ENCODE peak calls at places on chromosomes 1 and 21, in eight cellular contexts. R is PC-3, Q is endothelial cell of umbilical vein, V is fibroblast of lung, A is HCT116, F is H1, O is neuronal stem cell, U is mammary epithelial cell. J is an unnamed sample.

GRCh38 chr1:61980561-61980960 is 214.1 kb upstream of the L1TD1 start:
- DNase-seq in R (no peak), Q (no peak), V (peak; percentile 34), A (no peak), F (no peak), O (no peak), U (peak; percentile 27), J (peak; percentile 42)

GRCh38 chr1:54459714-54460113 is 53.5 kb upstream of the SSBP3 start:
- DNase-seq in R (no peak), Q (no peak), V (no peak), A (no peak), F (no peak), O (no peak), U (no peak), J (no peak)

GRCh38 chr21:17803536-17803935 is 15.6 kb downstream of the C21orf91 start:
- DNase-seq in R (no peak), Q (no peak), V (no peak), A (no peak), F (no peak), O (no peak), U (no peak), J (no peak)

GRCh38 chr21:44965251-44966022 is 25.6 kb downstream of the SLX9 start:
- DNase-seq in R (no peak), Q (no peak), V (peak; percentile 30), A (no peak), F (no peak), O (no peak), U (no peak), J (no peak)

GRCh38 chr21:22575165-22575584 is 1577.0 kb downstream of the NCAM2 start:
- DNase-seq in R (peak; percentile 47), Q (peak; percentile 93), V (no peak), A (no peak), F (peak; percentile 36), O (peak; percentile 62), U (no peak), J (peak; percentile 71)

GRCh38 chr1:93679546-93679945 is 2.1 kb downstream of the BCAR3 start:
- DNase-seq in R (peak; percentile 43), Q (no peak), V (peak; percentile 41), A (no peak), F (no peak), O (no peak), U (no peak), J (no peak)

GRCh38 chr1:112589766-112590165 is 29.2 kb downstream of the ST7L start:
- DNase-seq in R (no peak), Q (no peak), V (no peak), A (no peak), F (no peak), O (no peak), U (no peak), J (no peak)

GRCh38 chr1:6239950-6240768 is 3.8 kb upstream of the HES3 start:
- DNase-seq in R (no peak), Q (no peak), V (peak; percentile 41), A (no peak), F (no peak), O (no peak), U (no peak), J (peak; percentile 92)

GRCh38 chr1:18452550-18452949 is 28.2 kb upstream of the KLHDC7A start:
- DNase-seq in R (no peak), Q (no peak), V (no peak), A (peak; percentile 51), F (no peak), O (peak; percentile 17), U (no peak), J (peak; percentile 45)

GRCh38 chr1:53286950-53287349 is 40.9 kb downstream of the LRP8 start:
- DNase-seq in R (no peak), Q (no peak), V (no peak), A (no peak), F (no peak), O (peak; percentile 27), U (no peak), J (peak; percentile 72)

GRCh38 chr1:81126989-81127571 is 673.7 kb upstream of the ADGRL2 start:
- DNase-seq in R (no peak), Q (no peak), V (no peak), A (no peak), F (no peak), O (no peak), U (no peak), J (no peak)

GRCh38 chr1:16248007-16248436 is 11.0 kb upstream of the CPLANE2 start:
- DNase-seq in R (no peak), Q (no peak), V (no peak), A (no peak), F (no peak), O (no peak), U (no peak), J (no peak)

GRCh38 chr21:42013338-42013737 is 3.2 kb upstream of the ZBTB21 start:
- DNase-seq in R (no peak), Q (no peak), V (no peak), A (no peak), F (no peak), O (no peak), U (no peak), J (no peak)

DNA sequence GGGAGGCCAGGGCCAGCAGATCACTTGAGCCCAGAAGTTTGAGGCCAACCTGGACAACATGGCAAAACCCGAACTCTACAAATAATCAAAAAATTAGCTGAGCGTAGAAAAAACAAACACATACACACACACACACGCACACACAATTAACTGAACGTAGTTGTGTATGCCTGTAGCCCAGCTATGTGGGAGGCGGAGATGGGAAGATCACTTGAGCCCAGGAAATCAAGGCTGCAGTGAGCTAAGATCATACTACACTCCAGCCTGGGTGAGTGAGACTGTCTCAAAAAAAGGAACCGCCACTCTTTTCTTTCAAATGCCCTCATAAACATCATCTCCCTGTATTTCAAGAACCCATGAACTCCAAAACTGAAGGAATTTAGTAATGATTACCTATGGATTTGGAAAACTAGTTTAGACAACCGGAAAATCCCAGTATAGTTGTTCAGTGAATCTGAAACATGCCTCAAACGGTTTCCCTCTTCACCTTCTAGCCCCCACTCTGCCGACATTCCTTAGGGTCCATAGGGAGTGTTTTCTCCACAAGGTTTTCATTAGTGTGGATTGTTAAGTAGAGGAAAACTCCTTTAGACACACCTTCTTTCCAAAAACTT is 4.5 kb downstream of the TXNIP start:
- DNase-seq in R (no peak), Q (no peak), V (peak; percentile 55), A (no peak), F (no peak), O (no peak), U (no peak), J (no peak)
- H3K4me2 ChIP-seq in R (no peak overlapping the region), Q (no peak overlapping the region), V (no peak overlapping the region), A (no peak overlapping the region), F (no peak overlapping the region), O (no peak overlapping the region), U (no peak overlapping the region), J (peak overlapping the region; percentile 94)

DNA sequence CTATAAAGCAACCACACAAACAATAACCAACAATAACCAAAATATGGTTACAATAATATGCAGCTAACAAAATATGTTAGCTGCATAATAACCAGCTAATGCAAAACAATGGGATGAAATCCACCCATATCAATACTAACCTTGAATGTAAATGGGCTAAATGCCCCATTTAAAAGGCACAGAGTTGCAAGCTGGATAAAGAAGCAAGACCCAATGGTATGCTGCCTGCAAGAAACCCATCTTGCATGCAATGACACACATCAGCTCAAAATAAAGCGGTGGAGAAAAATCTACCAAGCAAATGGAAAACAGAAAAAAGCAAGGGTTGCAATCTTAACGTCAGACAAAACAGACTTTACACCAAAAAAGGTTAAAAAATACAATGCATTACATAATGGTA is 316.5 kb upstream of the NR5A2 start:
- DNase-seq in R (no peak), Q (no peak), V (no peak), A (no peak), F (no peak), O (no peak), U (no peak), J (no peak)
- H3K9ac ChIP-seq in R (no peak overlapping the region), Q (no peak overlapping the region), V (no peak overlapping the region), A (no peak overlapping the region), F (no peak overlapping the region), O (no peak overlapping the region), U (no peak overlapping the region), J (no peak overlapping the region)

GRCh38 chr21:15825699-15826098 is 95.9 kb downstream of the USP25 start:
- DNase-seq in R (no peak), Q (no peak), V (no peak), A (no peak), F (no peak), O (no peak), U (no peak), J (no peak)

GRCh38 chr21:15826908-15827601 is 97.3 kb downstream of the USP25 start:
- DNase-seq in R (no peak), Q (no peak), V (no peak), A (no peak), F (no peak), O (no peak), U (no peak), J (no peak)

GRCh38 chr21:15823486-15824150 is 93.8 kb downstream of the USP25 start:
- DNase-seq in R (no peak), Q (no peak), V (no peak), A (no peak), F (no peak), O (no peak), U (no peak), J (no peak)

GRCh38 chr21:15831497-15831896 is 101.7 kb downstream of the USP25 start:
- DNase-seq in R (no peak), Q (no peak), V (no peak), A (no peak), F (no peak), O (no peak), U (no peak), J (no peak)

GRCh38 chr21:15826147-15826780 is 96.5 kb downstream of the USP25 start:
- DNase-seq in R (peak; percentile 84), Q (peak; percentile 74), V (peak; percentile 61), A (peak; percentile 51), F (no peak), O (peak; percentile 14), U (peak; percentile 66), J (peak; percentile 52)
- H3K27ac ChIP-seq in R (no peak overlapping the region), Q (no peak overlapping the region), V (no peak overlapping the region), A (no peak overlapping the region), F (no peak overlapping the region), O (no peak overlapping the region), U (no peak overlapping the region), J (no peak overlapping the region)

DNA sequence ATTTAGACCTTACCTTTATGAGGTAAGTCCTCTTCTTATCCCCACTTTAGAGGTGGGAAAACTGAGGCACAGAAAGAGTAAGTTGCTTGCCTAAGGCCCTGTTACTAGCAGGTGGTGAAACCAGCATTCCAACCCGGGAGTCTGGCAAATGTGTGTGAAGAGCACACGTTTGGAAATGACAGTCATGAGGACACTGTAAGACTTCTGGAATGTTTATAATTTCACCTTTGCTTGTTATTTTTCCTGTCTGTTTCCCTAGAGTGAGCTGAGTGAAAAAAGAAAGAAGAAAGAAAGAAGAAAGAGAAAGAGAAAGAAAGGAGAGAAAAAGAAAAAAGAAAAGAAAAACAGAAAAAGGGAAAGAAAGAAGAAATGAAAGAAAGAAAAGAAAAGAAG is 21.2 kb upstream of the LGALS8 start:
- DNase-seq in R (peak; percentile 73), Q (peak; percentile 19), V (no peak), A (no peak), F (no peak), O (no peak), U (peak; percentile 31), J (no peak)
- H3K4me2 ChIP-seq in R (peak overlapping the region; percentile 73), Q (peak overlapping the region; percentile 36), V (peak overlapping the region; percentile 35), A (peak overlapping the region; percentile 97), F (peak overlapping the region; percentile 61), O (no peak overlapping the region), U (peak overlapping the region; percentile 28), J (peak overlapping the region; percentile 70)

J was measured in neural progenitor cell.